ENCODE peak calls at places on chromosome 14, in six cellular contexts. O is GM23248; C is PC-9; S is PC-3; A is naive thymus-derived CD4-positive, alpha-beta T cell; X is hepatocyte. F is an unnamed sample.

GRCh38 chr14:32507029-32507984 is 178.2 kb downstream of the AKAP6 start:
- DNase-seq in O (peak), C (no peak), S (peak), A (no peak), X (no peak), F (peak)

GRCh38 chr14:69573841-69574265 is 818 bp downstream of the CCDC177 start:
- DNase-seq in O (peak), C (no peak), S (no peak), A (no peak), X (peak), F (peak)

GRCh38 chr14:75866981-75867380 is 114.8 kb downstream of the TGFB3 start:
- DNase-seq in O (no peak), C (no peak), S (no peak), A (no peak), X (no peak), F (no peak)

GRCh38 chr14:84657866-84658385 is 872.0 kb upstream of the FLRT2 start:
- DNase-seq in O (no peak), C (no peak), S (no peak), A (no peak), X (no peak), F (peak)

GRCh38 chr14:79740043-79740442 is 471.3 kb downstream of the DIO2 start:
- DNase-seq in O (no peak), C (no peak), S (no peak), A (no peak), X (no peak), F (no peak)

GRCh38 chr14:52553002-52553670 is 500 bp downstream of the GPR137C start:
- DNase-seq in O (peak), C (peak), S (peak), A (peak), X (peak), F (peak)

GRCh38 chr14:36716614-36717184 is 55.0 kb downstream of the PAX9 start:
- DNase-seq in O (no peak), C (no peak), S (peak), A (no peak), X (no peak), F (no peak)

GRCh38 chr14:105505101-105505500 is 14.1 kb downstream of the TEDC1 start:
- DNase-seq in O (no peak), C (no peak), S (no peak), A (no peak), X (no peak), F (no peak)

GRCh38 chr14:96090441-96091148 is 51.4 kb downstream of the C14orf132 start:
- DNase-seq in O (peak), C (no peak), S (no peak), A (no peak), X (peak), F (peak)

GRCh38 chr14:94775875-94776217 is 5.9 kb upstream of the GSC start:
- DNase-seq in O (peak), C (no peak), S (no peak), A (no peak), X (no peak), F (no peak)

GRCh38 chr14:104795781-104796681 is 483 bp upstream of the AKT1 start:
- DNase-seq in O (peak), C (peak), S (peak), A (peak), X (peak), F (peak)

GRCh38 chr14:75088566-75089373 is 19.3 kb downstream of the ZC2HC1C start:
- DNase-seq in O (peak), C (peak), S (peak), A (no peak), X (peak), F (peak)

GRCh38 chr14:64683264-64683663 is 21.0 kb upstream of the PLEKHG3 start:
- DNase-seq in O (no peak), C (no peak), S (no peak), A (no peak), X (no peak), F (no peak)

GRCh38 chr14:64682843-64683242 is 21.4 kb upstream of the PLEKHG3 start:
- DNase-seq in O (no peak), C (no peak), S (no peak), A (no peak), X (no peak), F (no peak)

GRCh38 chr14:64682173-64682710 is 22.0 kb upstream of the PLEKHG3 start:
- DNase-seq in O (peak), C (no peak), S (peak), A (no peak), X (peak), F (no peak)

GRCh38 chr14:64685364-64686130 is 18.7 kb upstream of the PLEKHG3 start:
- DNase-seq in O (no peak), C (no peak), S (no peak), A (no peak), X (no peak), F (no peak)

DNA sequence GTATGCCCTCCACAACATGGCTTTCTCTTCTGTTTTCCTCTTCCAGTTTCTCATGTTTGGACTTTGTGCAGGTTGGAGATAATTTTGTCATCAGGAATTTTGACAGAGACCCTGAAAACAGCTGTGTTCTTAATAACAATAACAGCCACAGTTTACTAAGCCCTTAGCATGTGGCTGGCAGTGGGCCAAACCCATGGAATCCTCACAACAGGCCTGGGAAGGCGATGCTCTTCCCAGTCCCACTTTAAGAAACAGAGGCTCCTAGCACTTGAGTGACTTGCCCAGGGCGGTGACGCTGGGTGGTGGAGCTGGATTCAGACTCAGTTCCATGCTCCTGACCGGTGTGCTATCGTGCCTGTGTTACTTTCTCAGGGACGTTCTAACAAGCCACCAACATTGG is 20.1 kb upstream of the PLEKHG3 start:
- DNase-seq in O (peak), C (no peak), S (no peak), A (no peak), X (peak), F (peak)
- H3K27ac ChIP-seq in O (no peak), C (no peak), S (no peak), A (no peak), X (peak), F (peak)

DNA sequence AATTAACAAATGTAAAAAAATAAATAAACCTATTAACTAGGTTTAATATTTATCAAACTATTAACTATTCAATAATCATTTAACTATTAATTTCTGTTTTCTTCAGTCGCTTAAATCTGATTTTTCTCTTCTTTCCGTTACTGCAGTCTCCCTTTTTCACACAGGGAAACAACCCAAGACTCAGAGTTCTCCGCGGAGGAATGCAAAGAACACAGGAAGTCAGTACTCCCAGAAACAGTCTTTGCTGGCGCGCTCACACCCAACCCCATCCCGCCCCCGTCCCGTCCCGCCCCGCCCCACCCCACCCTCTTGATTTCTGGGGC is 355 bp upstream of the METTL17 start:
- DNase-seq in O (no peak), C (no peak), S (no peak), A (no peak), X (no peak), F (no peak)
- H3K27ac ChIP-seq in O (peak), C (peak), S (peak), A (peak), X (peak), F (peak)

GRCh38 chr14:103395245-103395644 is 10.0 kb downstream of the MARK3 start:
- DNase-seq in O (peak), C (no peak), S (peak), A (no peak), X (no peak), F (no peak)

GRCh38 chr14:103392106-103392505 is 6.9 kb downstream of the MARK3 start:
- DNase-seq in O (no peak), C (no peak), S (no peak), A (no peak), X (no peak), F (no peak)

GRCh38 chr14:103392572-103392971 is 7.4 kb downstream of the MARK3 start:
- DNase-seq in O (no peak), C (no peak), S (no peak), A (no peak), X (no peak), F (no peak)

GRCh38 chr14:103393078-103393477 is 7.9 kb downstream of the MARK3 start:
- DNase-seq in O (no peak), C (no peak), S (no peak), A (no peak), X (no peak), F (no peak)

DNA sequence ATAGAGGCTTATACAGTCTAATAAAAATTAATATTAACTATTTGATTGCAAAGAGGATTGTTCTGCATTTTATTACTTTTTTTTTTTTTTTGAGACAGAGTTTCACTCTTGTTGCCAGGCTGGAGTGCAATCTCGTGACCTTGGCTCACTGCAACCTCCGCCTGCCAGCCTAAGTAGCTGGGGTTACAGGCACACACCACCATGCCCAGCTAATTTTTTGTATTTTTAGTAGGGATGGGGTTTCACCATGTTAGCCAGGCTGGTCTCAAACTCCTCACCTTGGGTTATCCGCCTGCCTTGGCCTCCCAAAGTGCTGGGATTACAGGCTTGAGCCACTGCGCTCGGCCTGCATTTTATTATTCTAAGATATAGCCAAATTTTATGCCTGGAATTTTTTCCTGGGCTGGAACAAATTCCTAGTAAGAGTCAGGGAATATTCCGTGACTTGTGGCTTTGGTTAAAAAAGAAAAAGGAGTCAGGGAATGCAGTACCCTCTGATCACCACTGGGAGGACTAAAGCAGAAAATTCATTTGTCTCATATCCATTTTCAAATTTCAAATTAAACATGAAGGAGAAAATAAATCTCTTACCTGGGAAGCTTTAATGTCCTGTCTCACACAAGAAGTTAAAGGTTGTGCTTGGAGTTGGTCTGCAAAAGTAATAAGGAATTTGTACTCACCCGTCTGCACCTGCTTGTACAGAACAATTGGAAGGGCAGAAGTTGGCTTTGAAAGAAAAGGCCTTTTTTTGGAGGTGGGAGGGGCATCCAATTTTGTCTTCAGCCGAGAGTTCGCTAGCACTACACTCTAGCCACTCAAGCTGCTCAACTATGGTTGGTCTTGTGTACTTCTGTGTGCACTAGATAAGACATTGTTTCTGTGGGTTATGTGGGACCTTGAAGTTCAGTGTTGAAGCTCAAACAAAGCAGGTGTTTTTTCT is 8.7 kb downstream of the MARK3 start:
- DNase-seq in O (peak), C (no peak), S (peak), A (no peak), X (peak), F (no peak)
- H3K27ac ChIP-seq in O (peak), C (no peak), S (no peak), A (no peak), X (no peak), F (no peak)

GRCh38 chr14:90651405-90651804 is 164.8 kb downstream of the TTC7B start:
- DNase-seq in O (no peak), C (no peak), S (no peak), A (no peak), X (no peak), F (peak)
- H3K27ac ChIP-seq in O (no peak), C (no peak), S (no peak), A (no peak), X (no peak), F (peak)

GRCh38 chr14:91127924-91128323 is 14.1 kb downstream of the DGLUCY start:
- DNase-seq in O (no peak), C (no peak), S (no peak), A (no peak), X (no peak), F (no peak)
- H3K27ac ChIP-seq in O (no peak), C (peak), S (peak), A (no peak), X (peak), F (no peak)

GRCh38 chr14:100070310-100070709 is 5.1 kb downstream of the EVL start:
- DNase-seq in O (no peak), C (no peak), S (no peak), A (no peak), X (no peak), F (no peak)
- H3K27ac ChIP-seq in O (no peak), C (no peak), S (no peak), A (peak), X (no peak), F (no peak)

GRCh38 chr14:89427426-89428162 is 10.6 kb upstream of the FOXN3 start:
- DNase-seq in O (no peak), C (no peak), S (no peak), A (no peak), X (no peak), F (no peak)
- H3K27ac ChIP-seq in O (no peak), C (no peak), S (no peak), A (no peak), X (no peak), F (peak)

GRCh38 chr14:99098199-99098598 is 173.8 kb downstream of the BCL11B start:
- DNase-seq in O (no peak), C (no peak), S (no peak), A (no peak), X (no peak), F (no peak)
- H3K27ac ChIP-seq in O (no peak), C (no peak), S (no peak), A (no peak), X (no peak), F (no peak)

GRCh38 chr14:60506985-60507829 is 1.7 kb upstream of the SIX6 start:
- DNase-seq in O (no peak), C (no peak), S (no peak), A (no peak), X (no peak), F (no peak)
- H3K27ac ChIP-seq in O (no peak), C (no peak), S (no peak), A (no peak), X (no peak), F (no peak)

GRCh38 chr14:91904483-91904882 is 37.1 kb upstream of the TC2N start:
- DNase-seq in O (no peak), C (no peak), S (no peak), A (no peak), X (no peak), F (no peak)

GRCh38 chr14:91901449-91902250 is 34.3 kb upstream of the TC2N start:
- DNase-seq in O (no peak), C (no peak), S (no peak), A (no peak), X (no peak), F (no peak)

GRCh38 chr14:91903070-91903469 is 35.7 kb upstream of the TC2N start:
- DNase-seq in O (no peak), C (no peak), S (no peak), A (no peak), X (no peak), F (no peak)

GRCh38 chr14:91906374-91906773 is 39.0 kb upstream of the TC2N start:
- DNase-seq in O (no peak), C (no peak), S (no peak), A (no peak), X (no peak), F (no peak)

GRCh38 chr14:91904956-91905645 is 37.8 kb upstream of the TC2N start:
- DNase-seq in O (no peak), C (no peak), S (no peak), A (no peak), X (no peak), F (no peak)
- H3K27ac ChIP-seq in O (no peak), C (no peak), S (no peak), A (no peak), X (no peak), F (no peak)